ENCODE peak calls at places on chromosomes 6 and 20, in ten cellular contexts. Y, W, Q, L, S, K, D, J, U and M are unnamed samples. For H3K4me1, the result is how much of the 10 kb centered on the place peaks cover.

GRCh38 chr20:24985802-24986201 is 6.7 kb downstream of the APMAP start:
- DNase-seq in Y (peak), W (no peak), Q (no peak), L (no peak), S (no peak), K (no peak), D (no peak), J (no peak), U (peak), M (peak)

GRCh38 chr20:50792708-50793574 is 1.9 kb upstream of the BCAS4 start:
- DNase-seq in Y (no peak), W (no peak), Q (no peak), L (no peak), S (no peak), K (peak), D (no peak), J (no peak), U (no peak), M (peak)

GRCh38 chr6:123022980-123023379 is 26.9 kb downstream of the CLVS2 start:
- DNase-seq in Y (no peak), W (no peak), Q (no peak), L (no peak), S (no peak), K (no peak), D (no peak), J (no peak), U (no peak), M (no peak)

GRCh38 chr6:106502534-106502933 is 126.8 kb downstream of the RTN4IP1 start:
- DNase-seq in Y (no peak), W (no peak), Q (no peak), L (no peak), S (no peak), K (no peak), D (no peak), J (no peak), U (no peak), M (no peak)

GRCh38 chr6:11972806-11973205 is 39.3 kb upstream of the HIVEP1 start:
- DNase-seq in Y (no peak), W (no peak), Q (no peak), L (no peak), S (no peak), K (no peak), D (no peak), J (no peak), U (no peak), M (no peak)

GRCh38 chr6:42443312-42444075 is 8.2 kb downstream of the TRERF1 start:
- DNase-seq in Y (no peak), W (no peak), Q (no peak), L (no peak), S (no peak), K (peak), D (peak), J (no peak), U (no peak), M (no peak)

GRCh38 chr6:155128971-155129370 is 133.9 kb downstream of the TIAM2 start:
- DNase-seq in Y (no peak), W (no peak), Q (no peak), L (no peak), S (no peak), K (no peak), D (no peak), J (no peak), U (no peak), M (no peak)

GRCh38 chr20:49163696-49164095 is 24.4 kb downstream of the STAU1 start:
- DNase-seq in Y (no peak), W (no peak), Q (no peak), L (no peak), S (no peak), K (no peak), D (no peak), J (no peak), U (no peak), M (no peak)

GRCh38 chr6:112038268-112038667 is 15.6 kb upstream of the CCN6 start:
- DNase-seq in Y (no peak), W (no peak), Q (no peak), L (no peak), S (no peak), K (no peak), D (no peak), J (no peak), U (peak), M (no peak)

GRCh38 chr20:37042986-37043972 is 52.5 kb downstream of the RBL1 start:
- DNase-seq in Y (no peak), W (no peak), Q (no peak), L (no peak), S (no peak), K (no peak), D (no peak), J (no peak), U (no peak), M (no peak)

GRCh38 chr6:169217972-169218371 is 35.7 kb downstream of the THBS2 start:
- DNase-seq in Y (no peak), W (no peak), Q (no peak), L (no peak), S (no peak), K (no peak), D (no peak), J (no peak), U (no peak), M (no peak)

GRCh38 chr20:60215786-60216730 is 257.8 kb downstream of the CDH26 start:
- DNase-seq in Y (no peak), W (no peak), Q (no peak), L (no peak), S (no peak), K (no peak), D (no peak), J (no peak), U (no peak), M (no peak)

GRCh38 chr6:47027315-47027714 is 14.8 kb downstream of the ADGRF1 start:
- DNase-seq in Y (no peak), W (no peak), Q (no peak), L (no peak), S (no peak), K (no peak), D (no peak), J (no peak), U (no peak), M (no peak)

GRCh38 chr6:135180458-135181332 is at the start of gene MYB:
- DNase-seq in Y (peak), W (peak), Q (peak), L (peak), S (no peak), K (peak), D (peak), J (peak), U (no peak), M (peak)

GRCh38 chr6:135182120-135182992 is 1.2 kb downstream of the MYB start:
- DNase-seq in Y (peak), W (no peak), Q (no peak), L (peak), S (no peak), K (no peak), D (peak), J (no peak), U (no peak), M (peak)

GRCh38 chr6:135181333-135182119 is 418 bp downstream of the MYB start:
- DNase-seq in Y (no peak), W (no peak), Q (no peak), L (no peak), S (no peak), K (no peak), D (no peak), J (no peak), U (no peak), M (no peak)

GRCh38 chr6:135183532-135184440 is 2.7 kb downstream of the MYB start:
- DNase-seq in Y (peak), W (no peak), Q (no peak), L (peak), S (no peak), K (peak), D (peak), J (peak), U (no peak), M (peak)

GRCh38 chr6:135182993-135183531 is 2.0 kb downstream of the MYB start:
- DNase-seq in Y (peak), W (no peak), Q (no peak), L (peak), S (no peak), K (peak), D (no peak), J (no peak), U (no peak), M (peak)
- TF ChIP-seq POLR2A in Y (no peak), W (no peak), Q (no peak), L (no peak), S (no peak), K (no peak), D (no peak), J (no peak), U (no peak), M (no peak)

DNA sequence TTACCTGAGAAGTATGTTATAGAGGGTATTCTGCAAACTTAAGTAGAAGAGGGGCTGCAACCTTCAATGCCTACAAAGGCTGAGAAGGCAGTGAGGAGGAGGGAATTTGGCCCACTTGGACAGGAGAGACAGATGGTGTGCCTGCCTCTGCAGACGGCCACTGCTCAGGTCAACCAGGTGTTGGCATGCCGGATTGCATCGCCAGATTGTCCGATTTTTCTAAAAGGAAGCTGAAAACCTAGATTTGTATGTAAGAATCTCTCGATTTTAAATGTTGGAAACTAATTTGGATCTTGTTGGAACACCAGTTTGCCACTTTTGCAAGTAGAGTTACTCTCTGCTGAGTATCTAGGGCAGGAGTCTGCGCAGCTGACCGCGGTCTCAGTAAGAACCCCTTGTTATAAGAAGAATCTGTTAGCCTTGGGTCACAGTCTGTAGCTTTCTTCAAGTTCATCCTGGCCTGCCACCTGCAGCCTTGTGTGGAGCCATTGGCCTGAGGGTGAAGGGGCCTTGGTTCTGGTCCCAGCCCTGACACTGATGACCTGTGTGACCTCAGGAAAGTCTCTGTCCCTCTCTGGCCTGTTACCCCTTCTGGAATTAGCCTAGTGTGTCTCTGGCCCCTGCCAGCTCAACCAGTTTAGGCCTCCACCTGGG is 54.4 kb downstream of the TGM2 start:
- DNase-seq in Y (no peak), W (no peak), Q (no peak), L (no peak), S (no peak), K (no peak), D (no peak), J (no peak), U (no peak), M (no peak)
- H3K27ac ChIP-seq in Y (peak), W (peak), Q (no peak), L (peak), S (no peak), K (no peak), D (peak), J (peak), U (peak), M (no peak)

GRCh38 chr20:57695940-57696339 is 13.9 kb downstream of the PMEPA1 start:
- DNase-seq in Y (no peak), W (no peak), Q (no peak), L (no peak), S (no peak), K (no peak), D (no peak), J (no peak), U (no peak), M (no peak)
- H3K4me1 ChIP-seq in Y (half or more), W (under half), Q (under half), L (half or more), S (under half), K (under half), D (under half), J (under half), U (under half), M (under half)

GRCh38 chr6:17001188-17001587 is 100.7 kb upstream of the STMND1 start:
- DNase-seq in Y (no peak), W (no peak), Q (no peak), L (no peak), S (no peak), K (no peak), D (no peak), J (peak), U (no peak), M (no peak)
- TF ChIP-seq POLR2A in Y (no peak), W (no peak), Q (no peak), L (no peak), S (no peak), K (no peak), D (no peak), J (no peak), U (no peak), M (no peak)

DNA sequence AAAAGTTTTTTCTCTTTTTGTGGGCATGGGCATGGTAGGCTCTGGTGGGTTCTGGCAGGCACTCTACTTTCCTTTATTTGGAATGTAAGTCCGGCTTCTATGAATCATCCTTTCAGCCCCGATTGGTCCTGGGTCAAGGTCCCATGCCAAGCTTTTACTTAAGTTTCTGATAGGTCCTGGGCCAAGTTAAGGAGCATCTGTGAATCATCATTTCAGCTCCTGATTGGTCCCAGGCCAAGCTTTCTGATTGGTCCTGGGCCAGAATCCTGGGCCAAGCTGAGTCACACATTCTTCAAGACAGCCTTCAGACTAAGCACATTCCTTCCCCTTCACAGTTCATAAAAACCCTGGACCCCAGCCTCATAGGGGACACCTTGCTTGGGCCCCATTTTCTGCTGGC is 231.0 kb upstream of the EYS start:
- DNase-seq in Y (no peak), W (no peak), Q (peak), L (no peak), S (peak), K (peak), D (peak), J (no peak), U (no peak), M (no peak)
- H3K27ac ChIP-seq in Y (no peak), W (no peak), Q (no peak), L (no peak), S (no peak), K (peak), D (no peak), J (no peak), U (no peak), M (no peak)